ENCODE peak calls at places on chromosome 5, in seven cellular contexts. W, O, J, C, I, H and U are unnamed samples.

GRCh38 chr5:38825494-38825893 is 20.3 kb upstream of the OSMR start:
- DNase-seq in W (no peak), O (no peak), J (no peak), C (no peak), I (no peak), H (no peak), U (no peak)

GRCh38 chr5:90231688-90232087 is 177.9 kb downstream of the CETN3 start:
- DNase-seq in W (no peak), O (no peak), J (no peak), C (no peak), I (no peak), H (no peak), U (no peak)

GRCh38 chr5:56649569-56649968 is 165.8 kb upstream of the MAP3K1 start:
- DNase-seq in W (peak), O (no peak), J (peak), C (peak), I (no peak), H (no peak), U (no peak)

GRCh38 chr5:375336-375920 is 53.9 kb downstream of the AHRR start:
- DNase-seq in W (no peak), O (no peak), J (no peak), C (no peak), I (no peak), H (no peak), U (no peak)

GRCh38 chr5:96743065-96743768 is 64.5 kb downstream of the ERAP1 start:
- DNase-seq in W (peak), O (peak), J (no peak), C (no peak), I (peak), H (no peak), U (no peak)

GRCh38 chr5:149056611-149057165 is 6.2 kb downstream of the SH3TC2 start:
- DNase-seq in W (no peak), O (no peak), J (no peak), C (no peak), I (no peak), H (no peak), U (no peak)

GRCh38 chr5:180161420-180162303 is 47.3 kb downstream of the RASGEF1C start:
- DNase-seq in W (no peak), O (no peak), J (peak), C (no peak), I (no peak), H (no peak), U (no peak)

GRCh38 chr5:127997131-127997775 is 86.3 kb upstream of the SLC12A2 start:
- DNase-seq in W (no peak), O (no peak), J (no peak), C (no peak), I (peak), H (no peak), U (no peak)

GRCh38 chr5:138890686-138891085 is 15.6 kb upstream of the LRRTM2 start:
- DNase-seq in W (no peak), O (no peak), J (no peak), C (no peak), I (peak), H (no peak), U (no peak)

GRCh38 chr5:175681045-175681974 is 23.4 kb downstream of the HRH2 start:
- DNase-seq in W (no peak), O (no peak), J (no peak), C (no peak), I (no peak), H (no peak), U (no peak)

GRCh38 chr5:80825780-80826460 is 134.2 kb upstream of the RASGRF2 start:
- DNase-seq in W (no peak), O (no peak), J (no peak), C (no peak), I (no peak), H (no peak), U (no peak)